ENCODE peak calls at places on chromosomes 11 and 22, in six cellular contexts. One of them, this sample, is unnamed.

GRCh38 chr22:49005557-49005956 is 822.1 kb downstream of the BRD1 start:
- DNase-seq in lower leg skin: no peak
- DNase-seq in IMR-90: no peak
- DNase-seq in fibroblast of pulmonary artery: no peak
- DNase-seq in GM12865: no peak
- DNase-seq in spleen: peak
- DNase-seq in this sample: no peak

GRCh38 chr22:27203276-27203660 is 545.9 kb downstream of the MIAT start:
- DNase-seq in lower leg skin: no peak
- DNase-seq in IMR-90: no peak
- DNase-seq in fibroblast of pulmonary artery: no peak
- DNase-seq in GM12865: no peak
- DNase-seq in spleen: no peak
- DNase-seq in this sample: no peak

GRCh38 chr11:48005133-48005532 is 24.8 kb downstream of the PTPRJ start:
- DNase-seq in lower leg skin: no peak
- DNase-seq in IMR-90: no peak
- DNase-seq in fibroblast of pulmonary artery: peak
- DNase-seq in GM12865: peak
- DNase-seq in spleen: peak
- DNase-seq in this sample: no peak

GRCh38 chr11:75334976-75335375 is 16.5 kb downstream of the ARRB1 start:
- DNase-seq in lower leg skin: no peak
- DNase-seq in IMR-90: no peak
- DNase-seq in fibroblast of pulmonary artery: no peak
- DNase-seq in GM12865: no peak
- DNase-seq in spleen: no peak
- DNase-seq in this sample: no peak

GRCh38 chr11:102026975-102027374 is 20.3 kb upstream of the CFAP300 start:
- DNase-seq in lower leg skin: no peak
- DNase-seq in IMR-90: no peak
- DNase-seq in fibroblast of pulmonary artery: no peak
- DNase-seq in GM12865: no peak
- DNase-seq in spleen: no peak
- DNase-seq in this sample: no peak

GRCh38 chr11:43573233-43573632 is 107.3 kb upstream of the HSD17B12 start:
- DNase-seq in lower leg skin: no peak
- DNase-seq in IMR-90: no peak
- DNase-seq in fibroblast of pulmonary artery: peak
- DNase-seq in GM12865: peak
- DNase-seq in spleen: no peak
- DNase-seq in this sample: no peak

GRCh38 chr11:93020248-93021088 is 51.0 kb downstream of the MTNR1B start:
- DNase-seq in lower leg skin: no peak
- DNase-seq in IMR-90: peak
- DNase-seq in fibroblast of pulmonary artery: peak
- DNase-seq in GM12865: no peak
- DNase-seq in spleen: no peak
- DNase-seq in this sample: no peak

GRCh38 chr11:74696932-74697687 is 34.1 kb downstream of the CHRDL2 start:
- DNase-seq in lower leg skin: peak
- DNase-seq in IMR-90: peak
- DNase-seq in fibroblast of pulmonary artery: peak
- DNase-seq in GM12865: peak
- DNase-seq in spleen: peak
- DNase-seq in this sample: peak

GRCh38 chr11:587978-588380 is 11.7 kb downstream of the PHRF1 start:
- DNase-seq in lower leg skin: no peak
- DNase-seq in IMR-90: peak
- DNase-seq in fibroblast of pulmonary artery: peak
- DNase-seq in GM12865: no peak
- DNase-seq in spleen: no peak
- DNase-seq in this sample: no peak

GRCh38 chr11:83521647-83522596 is 235.8 kb upstream of the CCDC90B start:
- DNase-seq in lower leg skin: no peak
- DNase-seq in IMR-90: peak
- DNase-seq in fibroblast of pulmonary artery: no peak
- DNase-seq in GM12865: peak
- DNase-seq in spleen: no peak
- DNase-seq in this sample: no peak

GRCh38 chr11:75330279-75330678 is 21.2 kb downstream of the ARRB1 start:
- DNase-seq in lower leg skin: no peak
- DNase-seq in IMR-90: peak
- DNase-seq in fibroblast of pulmonary artery: no peak
- DNase-seq in GM12865: no peak
- DNase-seq in spleen: no peak
- DNase-seq in this sample: no peak

GRCh38 chr11:114440121-114440860 is 1.0 kb downstream of the REXO2 start:
- DNase-seq in lower leg skin: no peak
- DNase-seq in IMR-90: peak
- DNase-seq in fibroblast of pulmonary artery: peak
- DNase-seq in GM12865: no peak
- DNase-seq in spleen: no peak
- DNase-seq in this sample: no peak

GRCh38 chr22:23305922-23306374 is 125.6 kb downstream of the BCR start:
- DNase-seq in lower leg skin: peak
- DNase-seq in IMR-90: peak
- DNase-seq in fibroblast of pulmonary artery: peak
- DNase-seq in GM12865: no peak
- DNase-seq in spleen: peak
- DNase-seq in this sample: peak

GRCh38 chr11:9862981-9863380 is 199.1 kb downstream of the SWAP70 start:
- DNase-seq in lower leg skin: no peak
- DNase-seq in IMR-90: no peak
- DNase-seq in fibroblast of pulmonary artery: peak
- DNase-seq in GM12865: no peak
- DNase-seq in spleen: no peak
- DNase-seq in this sample: no peak

GRCh38 chr11:70625921-70626518 is 227.7 kb downstream of the CTTN start:
- DNase-seq in lower leg skin: no peak
- DNase-seq in IMR-90: no peak
- DNase-seq in fibroblast of pulmonary artery: no peak
- DNase-seq in GM12865: no peak
- DNase-seq in spleen: no peak
- DNase-seq in this sample: no peak

GRCh38 chr22:25508161-25508560 is 56.3 kb upstream of the GRK3 start:
- DNase-seq in lower leg skin: no peak
- DNase-seq in IMR-90: no peak
- DNase-seq in fibroblast of pulmonary artery: no peak
- DNase-seq in GM12865: no peak
- DNase-seq in spleen: no peak
- DNase-seq in this sample: no peak

GRCh38 chr22:39253427-39254070 is 8.8 kb upstream of the PDGFB start:
- DNase-seq in lower leg skin: no peak
- DNase-seq in IMR-90: peak
- DNase-seq in fibroblast of pulmonary artery: peak
- DNase-seq in GM12865: peak
- DNase-seq in spleen: no peak
- DNase-seq in this sample: no peak

GRCh38 chr11:62505112-62505783 is 41.4 kb downstream of the AHNAK start:
- DNase-seq in lower leg skin: peak
- DNase-seq in IMR-90: no peak
- DNase-seq in fibroblast of pulmonary artery: no peak
- DNase-seq in GM12865: peak
- DNase-seq in spleen: no peak
- DNase-seq in this sample: no peak
- H3K4me3 ChIP-seq in lower leg skin: no peak
- H3K4me3 ChIP-seq in IMR-90: no peak
- H3K4me3 ChIP-seq in fibroblast of pulmonary artery: peak
- H3K4me3 ChIP-seq in GM12865: no peak
- H3K4me3 ChIP-seq in spleen: no peak
- H3K4me3 ChIP-seq in this sample: peak

GRCh38 chr22:44328326-44328725 is 15.6 kb upstream of the SHISAL1 start:
- DNase-seq in lower leg skin: no peak
- DNase-seq in IMR-90: no peak
- DNase-seq in fibroblast of pulmonary artery: no peak
- DNase-seq in GM12865: no peak
- DNase-seq in spleen: no peak
- DNase-seq in this sample: no peak

GRCh38 chr22:44330188-44330726 is 17.5 kb upstream of the SHISAL1 start:
- DNase-seq in lower leg skin: no peak
- DNase-seq in IMR-90: no peak
- DNase-seq in fibroblast of pulmonary artery: no peak
- DNase-seq in GM12865: no peak
- DNase-seq in spleen: no peak
- DNase-seq in this sample: no peak

GRCh38 chr22:44330727-44331660 is 18.2 kb upstream of the SHISAL1 start:
- DNase-seq in lower leg skin: no peak
- DNase-seq in IMR-90: no peak
- DNase-seq in fibroblast of pulmonary artery: no peak
- DNase-seq in GM12865: no peak
- DNase-seq in spleen: no peak
- DNase-seq in this sample: no peak

GRCh38 chr22:44328762-44329161 is 16.0 kb upstream of the SHISAL1 start:
- DNase-seq in lower leg skin: no peak
- DNase-seq in IMR-90: no peak
- DNase-seq in fibroblast of pulmonary artery: no peak
- DNase-seq in GM12865: no peak
- DNase-seq in spleen: no peak
- DNase-seq in this sample: no peak

GRCh38 chr22:44329179-44329796 is 16.5 kb upstream of the SHISAL1 start:
- DNase-seq in lower leg skin: no peak
- DNase-seq in IMR-90: peak
- DNase-seq in fibroblast of pulmonary artery: no peak
- DNase-seq in GM12865: peak
- DNase-seq in spleen: no peak
- DNase-seq in this sample: no peak
- TF ChIP-seq CTCF in lower leg skin: no peak
- TF ChIP-seq CTCF in IMR-90: peak
- TF ChIP-seq CTCF in fibroblast of pulmonary artery: no peak
- TF ChIP-seq CTCF in GM12865: no peak
- TF ChIP-seq CTCF in spleen: no peak
- TF ChIP-seq CTCF in this sample: no peak

GRCh38 chr11:65382036-65382803 is at the start of gene SLC25A45:
- DNase-seq in lower leg skin: peak
- DNase-seq in IMR-90: peak
- DNase-seq in fibroblast of pulmonary artery: peak
- DNase-seq in GM12865: peak
- DNase-seq in spleen: peak
- DNase-seq in this sample: peak
- H3K4me3 ChIP-seq in lower leg skin: no peak
- H3K4me3 ChIP-seq in IMR-90: peak
- H3K4me3 ChIP-seq in fibroblast of pulmonary artery: peak
- H3K4me3 ChIP-seq in GM12865: peak
- H3K4me3 ChIP-seq in spleen: peak
- H3K4me3 ChIP-seq in this sample: peak

GRCh38 chr11:11105361-11105760 is 247.5 kb upstream of the ZBED5 start:
- DNase-seq in lower leg skin: no peak
- DNase-seq in IMR-90: no peak
- DNase-seq in fibroblast of pulmonary artery: no peak
- DNase-seq in GM12865: no peak
- DNase-seq in spleen: no peak
- DNase-seq in this sample: no peak
- TF ChIP-seq CTCF in lower leg skin: no peak
- TF ChIP-seq CTCF in IMR-90: no peak
- TF ChIP-seq CTCF in fibroblast of pulmonary artery: no peak
- TF ChIP-seq CTCF in GM12865: no peak
- TF ChIP-seq CTCF in spleen: no peak
- TF ChIP-seq CTCF in this sample: no peak

GRCh38 chr11:119320593-119321524 is 3.9 kb upstream of the MCAM start:
- DNase-seq in lower leg skin: peak
- DNase-seq in IMR-90: peak
- DNase-seq in fibroblast of pulmonary artery: peak
- DNase-seq in GM12865: peak
- DNase-seq in spleen: peak
- DNase-seq in this sample: peak
- H3K4me3 ChIP-seq in lower leg skin: peak
- H3K4me3 ChIP-seq in IMR-90: peak
- H3K4me3 ChIP-seq in fibroblast of pulmonary artery: peak
- H3K4me3 ChIP-seq in GM12865: peak
- H3K4me3 ChIP-seq in spleen: peak
- H3K4me3 ChIP-seq in this sample: peak

DNA sequence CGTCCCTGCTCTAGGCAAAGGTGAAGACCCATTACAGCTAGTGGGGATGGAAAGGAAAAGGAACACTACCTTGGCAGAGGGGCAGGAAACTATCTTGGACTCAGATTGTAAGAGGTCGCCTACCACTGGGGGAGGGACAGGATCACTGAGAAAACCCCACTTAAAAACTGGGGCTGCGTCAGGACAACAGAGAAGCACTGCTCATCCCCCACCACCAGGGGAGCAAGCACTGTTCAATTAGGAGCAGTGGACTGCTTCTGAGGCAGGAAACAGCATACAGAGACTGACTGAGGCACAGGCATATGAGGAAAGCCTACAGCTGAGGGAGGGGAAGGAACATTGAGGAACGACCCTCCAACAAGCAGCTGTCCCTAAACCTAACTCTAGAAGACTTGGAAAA is 20.8 kb upstream of the DLAT start:
- DNase-seq in lower leg skin: no peak
- DNase-seq in IMR-90: no peak
- DNase-seq in fibroblast of pulmonary artery: no peak
- DNase-seq in GM12865: peak
- DNase-seq in spleen: no peak
- DNase-seq in this sample: no peak
- TF ChIP-seq CTCF in lower leg skin: no peak
- TF ChIP-seq CTCF in IMR-90: peak
- TF ChIP-seq CTCF in fibroblast of pulmonary artery: peak
- TF ChIP-seq CTCF in GM12865: peak
- TF ChIP-seq CTCF in spleen: peak
- TF ChIP-seq CTCF in this sample: no peak